ENCODE peak calls at places on chromosome 12, in nine cellular contexts. T is cardiac fibroblast; N is left ventricle myocardium inferior; P is lower lobe of right lung; I is CD8-positive, alpha-beta T cell; S is ovary; W is lower leg skin; K is stomach; Z is GM13977. J is an unnamed sample.

GRCh38 chr12:64522316-64522715 is 70.4 kb downstream of the TBK1 start:
- DNase-seq in N (no peak), Z (no peak), I (no peak), P (no peak), W (no peak), S (no peak), K (no peak), T (peak; percentile 7), J (no peak)

GRCh38 chr12:23084236-23084995 is 459.4 kb downstream of the ETNK1 start:
- DNase-seq in I (no peak), S (no peak), W (no peak), Z (no peak), P (no peak), K (no peak), N (no peak), T (peak; percentile 69), J (peak; percentile 62)

GRCh38 chr12:52175411-52176350 is 16.1 kb downstream of the KRT80 start:
- DNase-seq in K (no peak), T (peak; percentile 61), I (no peak), N (no peak), W (no peak), S (no peak), P (no peak), Z (no peak), J (no peak)

GRCh38 chr12:52949413-52950331 is 754 bp downstream of the KRT18 start:
- DNase-seq in I (no peak), S (no peak), T (peak; percentile 92), K (peak; percentile 81), Z (no peak), N (no peak), P (peak; percentile 67), W (no peak), J (peak; percentile 83)

GRCh38 chr12:128595609-128596008 is 228.1 kb downstream of the SLC15A4 start:
- DNase-seq in S (no peak), I (no peak), T (no peak), K (no peak), W (no peak), P (no peak), N (no peak), Z (no peak), J (no peak)

GRCh38 chr12:121579981-121580868 is 598 bp downstream of the KDM2B start:
- DNase-seq in S (peak; percentile 76), Z (peak; percentile 76), N (peak; percentile 74), K (peak; percentile 78), P (peak; percentile 83), W (peak; percentile 94), T (peak; percentile 72), I (peak; percentile 79), J (peak; percentile 57)

GRCh38 chr12:85005615-85006014 is 30.5 kb downstream of the TSPAN19 start:
- DNase-seq in K (no peak), S (no peak), P (no peak), Z (no peak), N (no peak), I (no peak), W (no peak), T (no peak), J (no peak)

GRCh38 chr12:40208707-40209106 is 16.1 kb upstream of the LRRK2 start:
- DNase-seq in K (no peak), I (no peak), W (no peak), S (no peak), P (peak; percentile 70), T (no peak), Z (no peak), N (no peak), J (no peak)

GRCh38 chr12:97545804-97546203 is 83.2 kb downstream of the RMST start:
- DNase-seq in Z (no peak), I (no peak), K (no peak), P (no peak), S (no peak), N (no peak), W (no peak), T (no peak), J (no peak)

GRCh38 chr12:54988402-54989054 is 4.0 kb upstream of the TESPA1 start:
- DNase-seq in N (peak; percentile 92), T (peak; percentile 53), K (peak; percentile 71), Z (no peak), P (peak; percentile 61), S (peak; percentile 80), I (no peak), W (no peak), J (peak; percentile 19)

GRCh38 chr12:127396720-127397119 is 870.2 kb upstream of the TMEM132C start:
- DNase-seq in I (no peak), T (no peak), K (no peak), S (no peak), W (no peak), N (no peak), Z (no peak), P (no peak), J (no peak)

GRCh38 chr12:102300824-102301461 is 103.3 kb upstream of the PMCH start:
- DNase-seq in Z (peak; percentile 43), N (no peak), T (peak; percentile 68), K (no peak), I (no peak), S (no peak), P (no peak), W (no peak), J (peak; percentile 38)

GRCh38 chr12:122093098-122093883 is 14.7 kb downstream of the MLXIP start:
- DNase-seq in P (no peak), I (no peak), N (no peak), W (no peak), S (no peak), Z (no peak), T (no peak), K (no peak), J (no peak)

GRCh38 chr12:68259318-68259940 is 6.0 kb upstream of the IL22 start:
- DNase-seq in W (no peak), S (no peak), I (no peak), P (no peak), T (peak; percentile 43), Z (no peak), N (no peak), K (no peak), J (no peak)

GRCh38 chr12:56601503-56601902 is 28.6 kb downstream of the BAZ2A start:
- DNase-seq in I (peak; percentile 13), Z (peak; percentile 36), P (no peak), S (no peak), W (no peak), N (no peak), K (no peak), T (peak; percentile 26), J (peak; percentile 52)

GRCh38 chr12:67827820-67828383 is 161.3 kb upstream of the IFNG-AS1 start:
- DNase-seq in I (no peak), W (no peak), P (no peak), T (peak; percentile 82), S (peak; percentile 22), Z (peak; percentile 25), K (no peak), N (no peak), J (peak; percentile 45)

GRCh38 chr12:43758247-43758727 is 303 bp downstream of the PUS7L start:
- DNase-seq in T (peak; percentile 38), W (no peak), P (no peak), I (no peak), Z (no peak), K (peak; percentile 26), S (no peak), N (no peak), J (peak; percentile 19)

DNA sequence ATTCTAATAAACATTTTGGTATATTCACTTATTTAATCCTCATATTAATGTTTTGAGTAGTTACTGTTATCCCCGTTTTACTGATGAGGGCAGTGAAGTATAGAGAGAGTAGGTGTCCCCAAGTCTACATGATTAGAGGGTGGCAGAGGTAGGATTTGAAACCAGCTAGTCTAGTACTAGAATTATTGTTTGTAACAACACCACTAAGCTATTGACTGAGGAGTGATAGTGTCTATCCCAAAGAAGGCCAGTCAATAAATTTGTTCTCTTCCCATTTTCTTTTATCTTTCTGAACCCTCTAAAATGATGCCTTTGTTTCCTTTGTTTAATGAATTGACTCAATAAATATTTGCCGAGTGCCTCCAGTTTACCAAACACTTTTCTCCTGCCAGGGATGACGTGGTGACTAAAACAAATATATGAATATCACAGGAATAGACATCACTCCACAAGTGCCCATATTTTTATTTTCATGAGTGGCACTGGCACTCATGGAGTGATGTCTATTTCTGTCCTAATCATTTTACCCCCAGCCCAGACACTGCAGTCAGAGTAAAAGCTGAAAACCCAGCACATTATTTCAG is 247.5 kb downstream of the SLC16A7 start:
- DNase-seq in N (no peak), I (no peak), K (no peak), Z (no peak), S (no peak), P (no peak), W (no peak), T (no peak), J (no peak)
- TF ChIP-seq CTCF in N (no peak), I (no peak), K (no peak), Z (no peak), S (no peak), P (no peak), W (no peak), T (no peak), J (no peak)

GRCh38 chr12:106080786-106081185 is 58.0 kb downstream of the NUAK1 start:
- DNase-seq in W (no peak), K (no peak), I (no peak), Z (no peak), S (no peak), P (no peak), T (no peak), N (no peak), J (no peak)
- TF ChIP-seq CTCF in W (no peak), K (no peak), I (no peak), Z (no peak), S (no peak), P (no peak), T (no peak), N (no peak), J (no peak)

DNA sequence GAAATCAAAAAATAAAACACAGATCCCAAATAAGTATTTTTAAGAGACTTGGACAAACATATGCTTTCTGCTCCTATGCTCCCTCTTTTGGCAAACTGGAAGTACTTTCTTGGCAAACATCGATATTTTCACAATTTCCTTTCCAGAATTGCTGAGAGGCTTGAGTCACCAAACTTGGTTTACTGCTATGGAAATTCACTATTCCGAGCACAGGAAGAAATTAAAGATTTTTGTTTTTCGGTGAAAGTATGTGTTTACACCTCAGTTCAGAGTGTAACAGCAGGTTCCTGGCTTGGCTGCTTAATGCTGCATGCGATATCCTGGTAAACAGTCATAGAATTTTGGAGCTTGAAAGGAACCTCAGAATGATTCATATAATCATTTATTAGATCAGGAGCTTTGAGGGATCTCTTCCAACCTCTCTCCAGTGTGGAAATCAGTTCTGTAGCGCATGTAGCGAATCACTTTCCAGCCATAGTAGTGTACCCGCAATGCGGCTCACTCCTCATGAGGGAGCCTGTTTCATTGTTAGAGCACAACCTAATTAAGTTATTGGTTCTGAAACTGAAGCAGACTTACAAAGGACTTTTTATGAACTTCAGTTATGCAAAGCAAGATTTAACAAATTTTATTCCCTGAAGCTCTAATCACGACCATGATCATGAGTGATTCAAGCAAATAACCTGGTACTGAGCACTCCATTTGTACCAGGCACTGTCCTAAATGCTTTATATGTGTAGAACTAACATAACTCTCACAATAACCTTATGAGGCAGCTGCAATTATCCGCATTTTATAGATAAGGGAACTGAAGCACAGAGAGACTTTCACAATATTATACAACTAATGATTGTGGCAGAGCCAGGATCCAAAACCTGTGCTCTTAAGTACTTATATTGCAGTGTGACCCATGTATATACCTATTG is 56.4 kb upstream of the ATP2A2 start:
- DNase-seq in W (no peak), N (no peak), P (no peak), S (no peak), T (peak; percentile 92), Z (no peak), K (no peak), I (no peak), J (no peak)
- TF ChIP-seq CTCF in W (no peak), N (peak; percentile 72), P (peak; percentile 55), S (peak; percentile 48), T (peak; percentile 74), Z (peak; percentile 5), K (peak; percentile 57), I (no peak), J (peak; percentile 47)

GRCh38 chr12:49110191-49111155 is at the start of gene LMBR1L:
- DNase-seq in I (peak; percentile 93), Z (peak; percentile 98), P (peak; percentile 96), T (peak; percentile 98), N (peak; percentile 95), S (peak; percentile 96), K (peak; percentile 97), W (peak; percentile 99), J (peak; percentile 88)
- TF ChIP-seq CTCF in I (peak; percentile 53), Z (peak; percentile 41), P (peak; percentile 54), T (peak; percentile 47), N (peak; percentile 68), S (peak; percentile 38), K (peak; percentile 15), W (no peak), J (no peak)